ENCODE peak calls at places on chromosome 16, in six cellular contexts. B is BJ, O is testis, U is bronchial epithelial cell, I is Peyer's patch, F is pancreas. X is an unnamed sample. For H3K36me3, the result is how much of the 10 kb centered on the place peaks cover.

GRCh38 chr16:50674831-50675230 is 6.3 kb downstream of the SNX20 start:
- DNase-seq in B (no peak), O (no peak), U (no peak), I (no peak), F (no peak), X (no peak)

GRCh38 chr16:70258946-70259345 is 7.2 kb upstream of the EXOSC6 start:
- DNase-seq in B (no peak), O (no peak), U (no peak), I (no peak), F (no peak), X (no peak)

GRCh38 chr16:22008215-22009142 is 568 bp downstream of the MOSMO start:
- DNase-seq in B (no peak), O (no peak), U (no peak), I (peak), F (peak), X (no peak)

GRCh38 chr16:67431805-67432476 is 1.0 kb downstream of the HSD11B2 start:
- DNase-seq in B (no peak), O (no peak), U (no peak), I (no peak), F (no peak), X (no peak)

GRCh38 chr16:8905168-8905762 is 23.1 kb downstream of the LITAFD start:
- DNase-seq in B (no peak), O (no peak), U (peak), I (no peak), F (no peak), X (peak)

GRCh38 chr16:58417035-58417434 is 24.8 kb downstream of the GINS3 start:
- DNase-seq in B (no peak), O (no peak), U (no peak), I (no peak), F (no peak), X (no peak)

GRCh38 chr16:68234188-68235104 is 1.5 kb downstream of the ESRP2 start:
- DNase-seq in B (no peak), O (no peak), U (peak), I (peak), F (peak), X (no peak)

GRCh38 chr16:49467540-49468372 is 94.2 kb downstream of the C16orf78 start:
- DNase-seq in B (no peak), O (no peak), U (no peak), I (peak), F (no peak), X (no peak)

GRCh38 chr16:11315499-11315898 is 29.8 kb upstream of the RMI2 start:
- DNase-seq in B (peak), O (peak), U (no peak), I (no peak), F (no peak), X (peak)

GRCh38 chr16:64132190-64132589 is 989.7 kb downstream of the CDH11 start:
- DNase-seq in B (no peak), O (no peak), U (no peak), I (no peak), F (no peak), X (no peak)

GRCh38 chr16:58970775-58971174 is 236.7 kb upstream of the GOT2 start:
- DNase-seq in B (peak), O (no peak), U (no peak), I (no peak), F (no peak), X (no peak)

GRCh38 chr16:1441391-1441829 is 2.9 kb downstream of the CCDC154 start:
- DNase-seq in B (no peak), O (no peak), U (no peak), I (no peak), F (no peak), X (no peak)

GRCh38 chr16:9836118-9836736 is 346.0 kb downstream of the GRIN2A start:
- DNase-seq in B (no peak), O (peak), U (peak), I (no peak), F (peak), X (no peak)

GRCh38 chr16:69404275-69404805 is 18.5 kb upstream of the TERF2 start:
- DNase-seq in B (no peak), O (peak), U (peak), I (peak), F (peak), X (no peak)

GRCh38 chr16:14111713-14112538 is 40.8 kb downstream of the MRTFB start:
- DNase-seq in B (no peak), O (peak), U (no peak), I (peak), F (no peak), X (no peak)

GRCh38 chr16:13896543-13897182 is 23.3 kb upstream of the ERCC4 start:
- DNase-seq in B (no peak), O (no peak), U (no peak), I (no peak), F (no peak), X (no peak)

GRCh38 chr16:73732143-73732542 is 564.5 kb upstream of the PSMD7 start:
- DNase-seq in B (no peak), O (no peak), U (no peak), I (no peak), F (no peak), X (no peak)
- H3K4me3 ChIP-seq in B (no peak), O (no peak), U (no peak), I (no peak), F (no peak), X (no peak)

DNA sequence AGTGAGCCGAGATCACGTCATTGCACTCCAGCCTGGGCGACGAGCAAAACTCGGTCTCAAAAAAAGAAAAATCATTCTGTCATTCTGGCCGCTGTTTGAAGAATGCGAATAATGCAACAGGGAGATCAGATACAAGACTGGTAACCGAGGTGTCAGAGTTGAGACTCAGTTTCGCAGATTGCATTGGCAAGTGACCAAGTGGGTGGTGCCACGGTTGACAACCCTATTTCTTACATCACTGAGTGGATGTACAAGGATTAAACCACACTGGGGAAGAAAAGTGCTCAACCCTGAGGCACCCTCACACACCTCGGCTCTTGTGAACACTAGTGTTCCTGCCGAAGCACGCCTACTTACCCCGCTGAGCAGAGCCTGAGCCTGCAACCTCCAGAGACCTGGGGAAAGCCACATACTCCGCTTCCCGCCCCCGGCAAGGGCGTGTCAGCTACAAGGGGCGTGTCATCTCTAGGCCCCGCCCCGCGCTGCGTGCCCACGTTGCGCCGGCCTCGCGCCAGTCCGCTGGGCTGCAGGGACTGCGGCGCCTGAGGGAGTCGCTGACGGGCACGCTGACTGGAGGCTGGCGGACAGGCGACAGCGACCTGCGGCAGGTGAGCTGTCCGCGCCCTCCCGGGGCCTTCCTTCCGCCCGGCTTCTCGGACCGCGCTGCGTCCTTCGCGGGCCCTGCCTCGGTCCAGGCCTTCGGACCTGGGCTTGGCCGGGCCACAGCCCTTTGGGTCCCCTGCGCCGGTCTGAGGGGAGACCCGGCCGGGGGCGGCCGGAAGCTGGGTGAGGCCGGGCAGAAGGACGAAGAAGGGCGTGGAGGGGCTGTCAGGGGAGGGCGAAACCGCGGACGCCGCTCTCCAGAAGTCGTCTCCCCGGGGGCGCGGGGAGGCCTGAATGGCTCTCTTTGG is at the start of gene HMOX2:
- DNase-seq in B (no peak), O (peak), U (peak), I (peak), F (peak), X (no peak)
- TF ChIP-seq CTCF in B (peak), O (no peak), U (peak), I (peak), F (no peak), X (peak)

DNA sequence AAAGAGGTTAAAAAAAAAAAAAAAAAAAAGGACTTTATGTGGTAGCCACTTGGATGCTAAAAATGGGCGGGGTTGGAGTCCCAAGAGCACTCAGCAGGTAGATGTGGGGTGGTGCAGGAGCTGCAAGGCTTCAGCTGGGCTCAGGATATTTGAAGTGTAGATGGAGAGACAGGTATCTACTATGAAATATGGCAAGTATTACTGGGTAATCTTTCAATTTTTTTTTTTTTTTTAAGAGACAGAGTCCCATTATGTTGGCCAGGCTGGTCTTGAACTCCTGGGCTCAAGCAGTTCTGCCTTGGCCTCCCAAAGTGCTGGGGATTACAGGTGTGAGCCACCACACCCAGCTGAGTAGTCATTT is 7.6 kb downstream of the TUFM start:
- DNase-seq in B (no peak), O (no peak), U (no peak), I (no peak), F (no peak), X (no peak)
- H3K36me3 ChIP-seq in B (under half), O (under half), U (under half), I (half or more), F (half or more), X (under half)

GRCh38 chr16:29743827-29744531 is 1.8 kb downstream of the C16orf54 start:
- DNase-seq in B (no peak), O (no peak), U (no peak), I (no peak), F (no peak), X (no peak)
- H3K4me3 ChIP-seq in B (no peak), O (no peak), U (no peak), I (no peak), F (no peak), X (no peak)

DNA sequence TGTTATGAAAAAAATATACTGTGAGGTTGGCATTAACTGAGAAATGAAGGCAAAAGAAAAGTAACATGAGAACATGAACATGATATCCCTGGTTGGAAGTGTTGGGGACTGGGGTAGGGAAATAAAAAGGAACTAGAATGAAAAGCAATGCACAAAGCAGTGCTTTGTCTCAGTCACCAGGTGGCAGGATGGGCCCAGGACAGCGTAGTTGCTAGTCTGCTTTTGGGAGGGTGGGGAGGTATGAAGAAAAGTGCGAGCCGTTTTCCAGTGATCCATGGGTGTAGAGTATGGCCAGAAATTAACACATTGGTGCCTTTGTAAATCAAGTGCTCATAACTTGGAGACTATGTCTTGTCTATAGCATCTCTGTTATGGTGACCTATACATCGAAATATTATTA is 662.5 kb upstream of the SALL1 start:
- DNase-seq in B (no peak), O (no peak), U (no peak), I (no peak), F (no peak), X (no peak)
- TF ChIP-seq CTCF in B (no peak), O (no peak), U (peak), I (no peak), F (no peak), X (peak)